ENCODE peak calls at places on chromosomes 16 and 17, in four cellular contexts. L is IMR-90, K is H1, H is mesendoderm. Y is an unnamed sample.

GRCh38 chr17:4161560-4162221 is 18.7 kb downstream of the CYB5D2 start:
- DNase-seq in L (no peak), K (no peak), H (peak), Y (no peak)

GRCh38 chr16:85982563-85982939 is 83.6 kb downstream of the IRF8 start:
- DNase-seq in L (no peak), K (no peak), H (no peak), Y (no peak)

GRCh38 chr16:711548-712320 is 3.2 kb upstream of the METRN start:
- DNase-seq in L (peak), K (no peak), H (peak), Y (no peak)

GRCh38 chr16:48887646-48888045 is 277.7 kb upstream of the N4BP1 start:
- DNase-seq in L (no peak), K (no peak), H (no peak), Y (no peak)

GRCh38 chr16:86662195-86662594 is 83.8 kb downstream of the FOXL1 start:
- DNase-seq in L (peak), K (no peak), H (no peak), Y (no peak)

GRCh38 chr17:50832267-50833227 is 2.8 kb upstream of the WFIKKN2 start:
- DNase-seq in L (no peak), K (no peak), H (no peak), Y (no peak)

GRCh38 chr16:82524939-82525338 is 101.8 kb upstream of the CDH13 start:
- DNase-seq in L (no peak), K (no peak), H (no peak), Y (no peak)

GRCh38 chr17:44269118-44269794 is 1.3 kb upstream of the SLC4A1 start:
- DNase-seq in L (no peak), K (no peak), H (no peak), Y (no peak)

GRCh38 chr16:50641818-50642187 is 39.3 kb downstream of the SNX20 start:
- DNase-seq in L (no peak), K (no peak), H (no peak), Y (no peak)

GRCh38 chr17:71461504-71462197 is 659.2 kb upstream of the SOX9 start:
- DNase-seq in L (no peak), K (no peak), H (no peak), Y (peak)

GRCh38 chr17:44759096-44759915 is 518 bp downstream of the ADAM11 start:
- DNase-seq in L (no peak), K (no peak), H (no peak), Y (no peak)

DNA sequence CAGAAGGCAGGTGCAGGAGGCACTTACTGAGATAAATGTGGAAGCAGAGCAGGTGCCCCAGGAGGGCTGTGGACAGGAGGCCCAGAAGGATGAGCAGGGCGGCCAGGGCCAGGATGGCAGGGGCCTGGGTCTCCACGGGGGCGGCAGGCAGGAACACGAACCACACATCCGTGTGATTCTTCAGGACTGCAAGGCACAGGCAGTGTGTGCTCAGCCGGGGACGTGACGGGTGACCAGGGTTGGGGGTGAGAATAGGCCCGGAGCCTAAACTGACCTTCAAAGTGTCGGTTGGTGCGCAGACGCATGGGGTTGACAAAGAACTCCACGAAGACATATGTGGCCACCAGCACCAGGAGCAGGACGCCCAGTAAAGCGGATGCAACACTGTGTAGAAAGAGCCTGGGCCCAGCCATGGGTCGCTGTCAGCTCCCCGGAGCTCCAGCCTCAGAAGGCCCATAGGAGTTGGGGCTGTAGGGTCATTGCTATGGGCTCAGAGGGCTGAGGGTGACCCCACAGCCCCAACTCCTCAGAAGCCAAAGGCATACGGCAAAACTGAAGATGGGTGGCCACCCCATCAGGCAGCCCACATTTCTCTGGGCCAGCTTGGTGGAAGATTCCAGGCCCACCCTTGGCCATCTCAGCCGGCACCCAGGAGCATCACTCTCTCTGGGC is 5.4 kb upstream of the TPPP3 start:
- DNase-seq in L (no peak), K (no peak), H (no peak), Y (no peak)
- H3K4me2 ChIP-seq in L (no peak), K (peak), H (no peak), Y (no peak)

GRCh38 chr17:66944365-66945203 is 19.9 kb upstream of the CACNG4 start:
- DNase-seq in L (peak), K (no peak), H (peak), Y (no peak)

GRCh38 chr17:66943484-66943883 is 21.0 kb upstream of the CACNG4 start:
- DNase-seq in L (no peak), K (no peak), H (peak), Y (no peak)

GRCh38 chr17:66941249-66941648 is 23.3 kb upstream of the CACNG4 start:
- DNase-seq in L (no peak), K (no peak), H (no peak), Y (no peak)

GRCh38 chr17:66941773-66942452 is 22.6 kb upstream of the CACNG4 start:
- DNase-seq in L (no peak), K (no peak), H (no peak), Y (no peak)

DNA sequence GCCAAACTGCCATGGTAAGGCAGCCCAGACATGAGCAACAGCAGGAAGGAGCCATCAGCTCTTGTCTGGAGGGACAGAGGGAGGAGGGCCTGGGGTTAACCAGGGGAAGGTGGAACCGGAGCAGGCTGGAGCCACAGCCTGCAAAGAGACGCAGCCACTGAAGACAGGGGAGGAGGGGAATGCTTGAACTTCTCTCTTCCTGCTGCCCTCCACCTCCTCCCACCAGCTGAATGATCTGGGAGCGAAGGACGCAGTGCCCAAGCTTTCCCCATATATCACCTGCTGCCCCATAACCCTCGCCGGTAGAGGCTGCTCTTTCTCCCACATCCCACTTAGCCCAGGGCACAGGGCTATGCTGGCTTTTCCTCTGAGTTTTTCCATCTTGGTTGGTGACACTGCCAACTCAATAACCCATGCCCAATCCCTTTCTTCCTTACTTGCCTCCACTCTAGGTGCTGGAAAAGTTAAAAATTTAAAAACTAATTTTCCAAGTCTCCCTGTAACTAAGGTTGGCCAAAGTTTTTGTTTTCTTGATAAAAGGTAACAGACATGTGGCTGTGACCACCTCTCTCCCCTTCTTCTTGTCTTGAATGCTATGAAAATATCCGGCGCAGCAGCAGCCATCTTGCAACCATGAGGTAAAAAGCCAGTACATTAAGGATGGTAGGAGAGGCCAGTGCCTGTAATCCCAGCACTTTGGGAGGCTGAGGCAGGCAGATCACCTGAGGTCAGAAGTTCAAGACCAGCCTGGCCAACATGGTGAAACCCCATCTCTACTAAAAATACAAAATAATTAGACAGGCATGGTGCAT is 21.8 kb upstream of the CACNG4 start:
- DNase-seq in L (no peak), K (no peak), H (peak), Y (no peak)
- H2AK5ac ChIP-seq in L (no peak), K (no peak), H (no peak), Y (no peak)

DNA sequence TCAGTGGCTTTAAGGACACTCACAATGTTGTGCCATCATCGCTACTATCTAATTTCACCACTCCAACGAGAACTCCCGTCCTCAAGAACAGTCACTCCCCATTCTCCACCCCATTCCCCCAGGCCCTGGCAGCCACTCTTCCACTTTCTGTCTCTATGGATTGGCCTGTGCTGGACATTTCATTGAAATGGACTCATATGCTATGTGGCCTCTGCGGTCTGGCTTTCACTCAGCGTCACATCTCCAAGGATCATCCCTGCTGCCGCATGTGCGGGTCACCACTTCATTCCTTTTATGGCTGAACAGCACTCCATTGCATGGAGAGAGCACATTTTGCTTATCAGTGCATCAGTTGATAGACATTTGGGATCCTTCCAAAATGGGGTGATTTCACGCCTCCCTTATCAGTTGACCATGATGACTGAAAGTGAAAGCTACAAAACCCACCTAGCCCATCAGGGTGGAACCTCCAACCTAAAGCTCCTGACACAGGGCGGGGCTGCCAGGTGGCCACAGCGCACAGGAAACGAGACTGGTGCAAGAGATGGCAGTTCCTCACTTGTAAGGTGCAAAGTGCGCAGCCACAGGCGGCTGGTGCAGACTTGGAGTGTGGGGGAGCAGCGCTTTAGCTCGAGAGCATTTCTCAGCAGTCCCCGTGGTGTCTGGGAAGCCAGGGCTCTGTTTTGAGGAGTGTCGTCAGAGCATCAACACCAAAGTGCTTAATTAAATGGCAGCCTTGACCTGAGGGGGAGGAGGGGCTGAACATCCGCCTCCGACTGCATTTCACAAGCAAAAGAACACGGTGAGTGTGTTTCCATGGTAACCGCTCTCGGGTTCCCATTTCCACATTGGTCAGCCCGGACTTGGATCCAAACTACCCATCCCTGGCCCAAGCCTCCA is 23.8 kb downstream of the COTL1 start:
- DNase-seq in L (no peak), K (no peak), H (no peak), Y (no peak)
- H3K27ac ChIP-seq in L (no peak), K (no peak), H (no peak), Y (no peak)

DNA sequence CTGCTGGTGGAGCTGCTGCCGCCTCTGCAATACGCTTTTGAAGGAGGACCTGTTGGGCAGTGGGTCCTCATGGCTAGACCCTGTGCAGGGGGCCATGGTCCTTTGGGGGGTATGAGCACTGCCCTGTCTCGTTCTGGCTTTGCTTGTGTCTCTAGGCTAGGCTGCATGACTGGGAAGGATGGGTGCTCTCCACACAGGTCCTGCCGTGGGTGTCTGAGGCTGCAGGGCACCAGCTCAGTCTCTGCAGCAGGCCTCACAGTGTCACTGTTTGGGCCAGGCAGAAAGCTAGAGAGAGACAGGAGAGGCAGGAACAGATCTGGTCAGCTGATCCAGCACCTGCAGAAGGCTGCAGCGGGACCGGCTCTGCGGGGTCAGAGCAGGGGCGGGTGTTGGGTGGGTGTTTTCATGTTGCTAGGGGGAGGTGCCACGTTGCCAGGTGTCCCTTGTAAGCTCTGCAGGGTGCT is 111.4 kb downstream of the SNX29 start:
- DNase-seq in L (no peak), K (no peak), H (no peak), Y (no peak)
- H3K4me2 ChIP-seq in L (no peak), K (no peak), H (no peak), Y (no peak)

DNA sequence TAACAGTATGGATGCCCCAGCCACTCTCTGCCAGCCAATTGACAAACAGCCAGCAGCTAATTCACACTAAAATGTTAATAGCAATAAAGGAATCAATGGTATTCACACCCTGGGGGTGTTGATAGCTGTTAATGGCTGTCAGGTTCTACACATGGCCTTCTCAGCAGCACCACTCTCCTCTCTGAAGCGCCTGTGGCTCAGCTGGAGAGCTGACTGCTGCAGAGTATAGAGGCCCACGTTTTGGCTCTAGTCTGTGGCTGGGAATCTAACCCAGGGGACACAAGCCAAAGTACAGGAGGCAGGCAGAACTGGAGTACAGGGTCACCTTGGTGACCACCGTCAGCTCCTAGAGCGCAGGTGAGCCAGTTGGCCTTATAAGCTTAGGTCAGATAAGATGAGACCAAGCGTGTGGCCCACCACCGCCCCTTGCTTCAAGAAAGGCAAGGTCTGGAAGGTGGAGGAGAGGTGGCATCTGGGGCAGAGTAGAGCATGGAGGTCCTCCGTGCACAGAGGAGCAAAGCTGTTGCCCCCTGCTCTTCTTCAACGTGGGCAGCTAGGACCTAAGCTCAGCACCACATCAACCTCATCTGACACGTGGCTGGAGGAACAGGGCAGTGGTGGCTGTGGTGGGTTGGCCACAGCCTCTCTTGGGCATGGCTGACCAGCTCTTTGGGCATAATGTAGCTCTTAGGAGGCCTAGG is 25.4 kb downstream of the CCR7 start:
- DNase-seq in L (no peak), K (no peak), H (peak), Y (no peak)
- H2AK5ac ChIP-seq in L (peak), K (no peak), H (no peak), Y (peak)

GRCh38 chr16:30069575-30070462 is 4.3 kb downstream of the ALDOA start:
- DNase-seq in L (no peak), K (no peak), H (no peak), Y (no peak)

GRCh38 chr16:30070490-30070889 is 4.9 kb downstream of the ALDOA start:
- DNase-seq in L (no peak), K (no peak), H (no peak), Y (no peak)

GRCh38 chr16:30067584-30067916 is 2.0 kb downstream of the ALDOA start:
- DNase-seq in L (no peak), K (no peak), H (no peak), Y (no peak)

GRCh38 chr16:30068333-30068732 is 2.8 kb downstream of the ALDOA start:
- DNase-seq in L (no peak), K (no peak), H (no peak), Y (no peak)

DNA sequence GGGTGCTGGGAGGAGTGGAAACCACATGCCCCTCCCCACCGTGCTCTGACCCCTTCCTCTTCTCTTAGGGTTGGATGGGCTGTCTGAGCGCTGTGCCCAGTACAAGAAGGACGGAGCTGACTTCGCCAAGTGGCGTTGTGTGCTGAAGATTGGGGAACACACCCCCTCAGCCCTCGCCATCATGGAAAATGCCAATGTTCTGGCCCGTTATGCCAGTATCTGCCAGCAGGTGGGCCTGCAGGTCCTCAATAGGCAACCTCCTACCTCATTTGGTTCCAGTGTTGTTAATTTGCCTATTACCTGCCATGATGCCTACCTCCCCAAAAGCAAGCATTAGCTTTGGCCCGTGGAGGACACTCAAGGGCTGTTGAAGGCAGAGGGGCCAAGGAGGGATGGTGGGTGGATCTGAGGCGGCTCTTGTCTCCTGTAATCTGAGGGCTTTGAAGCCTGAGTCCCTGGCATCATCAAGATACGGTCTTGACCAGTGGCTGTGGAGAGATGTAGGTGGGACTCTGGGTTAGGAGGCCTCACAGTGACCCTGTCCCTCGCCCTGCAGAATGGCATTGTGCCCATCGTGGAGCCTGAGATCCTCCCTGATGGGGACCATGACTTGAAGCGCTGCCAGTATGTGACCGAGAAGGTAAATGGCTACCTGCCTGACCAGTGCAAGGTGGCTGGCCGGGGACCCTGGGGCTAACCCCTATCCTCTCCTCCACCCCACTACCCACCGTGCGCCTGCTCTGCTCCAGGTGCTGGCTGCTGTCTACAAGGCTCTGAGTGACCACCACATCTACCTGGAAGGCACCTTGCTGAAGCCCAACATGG is 3.4 kb downstream of the ALDOA start:
- DNase-seq in L (no peak), K (no peak), H (peak), Y (no peak)
- H3K27ac ChIP-seq in L (peak), K (no peak), H (no peak), Y (no peak)

GRCh38 chr16:65876624-65877023 is 489.9 kb upstream of the CDH5 start:
- DNase-seq in L (peak), K (no peak), H (no peak), Y (no peak)

GRCh38 chr16:65878347-65878746 is 488.1 kb upstream of the CDH5 start:
- DNase-seq in L (no peak), K (no peak), H (no peak), Y (no peak)

GRCh38 chr16:65876200-65876498 is 490.3 kb upstream of the CDH5 start:
- DNase-seq in L (peak), K (no peak), H (no peak), Y (no peak)

DNA sequence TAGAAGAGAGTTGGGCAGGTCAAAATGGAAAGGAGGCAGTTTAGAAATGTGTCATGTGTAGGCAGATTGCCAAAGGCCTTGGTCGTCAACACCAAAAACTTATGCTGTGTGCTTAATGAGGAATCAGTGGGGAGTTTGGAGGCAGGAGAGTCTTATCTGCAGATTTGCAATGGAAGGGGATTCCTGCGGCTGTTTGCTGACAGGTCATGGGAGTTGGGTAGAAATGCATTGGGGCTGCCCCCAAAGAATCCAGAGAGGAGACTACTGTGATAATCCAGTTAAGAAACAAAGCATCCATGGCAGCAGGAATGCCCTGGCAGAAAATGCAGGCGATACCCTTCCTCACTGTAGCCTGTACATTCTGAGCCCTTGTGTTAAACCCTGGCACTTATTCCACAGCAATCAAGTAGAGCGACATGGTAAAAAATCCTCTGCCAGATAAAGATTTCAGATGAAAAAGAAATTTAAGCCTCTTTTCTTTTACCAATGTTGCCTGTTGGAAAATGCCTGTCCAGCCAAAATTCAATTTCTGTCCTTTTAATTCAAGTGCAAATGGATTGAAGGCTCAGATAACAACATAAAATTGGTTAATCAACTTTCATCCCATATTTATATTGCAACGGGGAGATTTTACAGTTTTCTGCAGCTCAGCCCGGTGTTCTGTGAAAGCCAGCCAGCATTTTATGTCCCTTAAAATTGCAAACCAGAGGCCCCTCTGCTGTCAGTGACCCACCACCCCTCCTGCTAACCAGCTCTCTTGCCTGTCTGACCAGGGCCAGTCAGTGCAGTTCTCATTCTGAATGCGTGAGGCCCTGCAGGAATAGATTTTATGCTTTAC is 490.9 kb upstream of the CDH5 start:
- DNase-seq in L (no peak), K (no peak), H (peak), Y (no peak)
- H3K4me2 ChIP-seq in L (no peak), K (no peak), H (no peak), Y (no peak)